ENCODE peak calls at places on chromosomes 5 and 9, in six cellular contexts. P is NCI-H1092 treated with DMSO at 0.1 percent for 48 hours; L is GM23248; R is CD8-positive, alpha-beta T cell; N is non-pigmented ciliary epithelial cell; F is AG08396. D is an unnamed sample.

GRCh38 chr5:5165541-5166002 is 25.4 kb downstream of the ADAMTS16 start:
- DNase-seq in P (no peak), L (peak), R (no peak), N (no peak), F (no peak), D (no peak)

GRCh38 chr9:91231619-91232018 is 130.1 kb downstream of the AUH start:
- DNase-seq in P (no peak), L (no peak), R (no peak), N (no peak), F (no peak), D (no peak)

GRCh38 chr5:157198277-157199058 is 17.8 kb downstream of the ITK start:
- DNase-seq in P (no peak), L (no peak), R (no peak), N (no peak), F (no peak), D (no peak)

GRCh38 chr5:37638897-37639296 is 200.9 kb downstream of the GDNF start:
- DNase-seq in P (no peak), L (peak), R (no peak), N (peak), F (no peak), D (no peak)

GRCh38 chr5:91206734-91207133 is 176.4 kb downstream of the ARRDC3 start:
- DNase-seq in P (no peak), L (peak), R (no peak), N (peak), F (no peak), D (no peak)

GRCh38 chr9:21964925-21965385 is 29.2 kb downstream of the CDKN2A start:
- DNase-seq in P (no peak), L (peak), R (peak), N (no peak), F (peak), D (no peak)

GRCh38 chr9:2622361-2623045 is 916 bp downstream of the VLDLR start:
- DNase-seq in P (peak), L (peak), R (no peak), N (no peak), F (peak), D (no peak)

GRCh38 chr9:95074632-95075269 is 242.8 kb downstream of the FANCC start:
- DNase-seq in P (no peak), L (no peak), R (no peak), N (no peak), F (no peak), D (no peak)

GRCh38 chr5:87403409-87403808 is 9.3 kb downstream of the CCNH start:
- DNase-seq in P (no peak), L (no peak), R (no peak), N (no peak), F (no peak), D (no peak)

GRCh38 chr9:114475412-114476136 is 29.7 kb downstream of the WHRN start:
- DNase-seq in P (no peak), L (no peak), R (no peak), N (no peak), F (no peak), D (no peak)

GRCh38 chr9:133677126-133678010 is 41.2 kb downstream of the DBH start:
- DNase-seq in P (no peak), L (no peak), R (peak), N (no peak), F (no peak), D (no peak)

GRCh38 chr5:2686725-2687124 is 64.8 kb downstream of the IRX2 start:
- DNase-seq in P (no peak), L (peak), R (no peak), N (no peak), F (no peak), D (no peak)

GRCh38 chr9:109797006-109797405 is 17.0 kb downstream of the PALM2AKAP2 start:
- DNase-seq in P (no peak), L (no peak), R (no peak), N (no peak), F (no peak), D (no peak)

GRCh38 chr9:33166263-33167083 is 663 bp downstream of the B4GALT1 start:
- DNase-seq in P (no peak), L (peak), R (no peak), N (no peak), F (peak), D (no peak)

GRCh38 chr5:52856564-52856963 is 68.8 kb downstream of the ITGA1 start:
- DNase-seq in P (no peak), L (peak), R (no peak), N (no peak), F (no peak), D (no peak)

GRCh38 chr5:176922817-176923216 is 23.7 kb upstream of the HK3 start:
- DNase-seq in P (no peak), L (no peak), R (no peak), N (no peak), F (no peak), D (no peak)

GRCh38 chr5:169299651-169300467 is 1.1 kb downstream of the SLIT3 start:
- DNase-seq in P (no peak), L (peak), R (no peak), N (no peak), F (peak), D (no peak)

GRCh38 chr5:95858023-95858461 is 35.5 kb upstream of the GLRX start:
- DNase-seq in P (no peak), L (peak), R (no peak), N (peak), F (peak), D (peak)

GRCh38 chr9:94611638-94612068 is 18.0 kb upstream of the FBP2 start:
- DNase-seq in P (no peak), L (no peak), R (no peak), N (no peak), F (no peak), D (no peak)

GRCh38 chr9:121309833-121310425 is 42.0 kb downstream of the GSN start:
- DNase-seq in P (no peak), L (no peak), R (no peak), N (no peak), F (no peak), D (no peak)

GRCh38 chr9:126692041-126692758 is 78.5 kb downstream of the LMX1B start:
- DNase-seq in P (no peak), L (no peak), R (no peak), N (no peak), F (no peak), D (no peak)

GRCh38 chr9:21516796-21517195 is 34.7 kb upstream of the IFNE start:
- DNase-seq in P (no peak), L (peak), R (no peak), N (no peak), F (no peak), D (no peak)

GRCh38 chr5:142202282-142202681 is 93.7 kb downstream of the NDFIP1 start:
- DNase-seq in P (no peak), L (peak), R (no peak), N (peak), F (peak), D (no peak)

GRCh38 chr9:91433180-91433579 is 9.5 kb upstream of the NFIL3 start:
- DNase-seq in P (no peak), L (peak), R (no peak), N (peak), F (peak), D (peak)

GRCh38 chr9:93681316-93682154 is 105.2 kb downstream of the PHF2 start:
- DNase-seq in P (no peak), L (no peak), R (no peak), N (no peak), F (peak), D (no peak)

GRCh38 chr9:78994476-78994875 is 577.3 kb upstream of the TLE4 start:
- DNase-seq in P (no peak), L (no peak), R (no peak), N (no peak), F (no peak), D (no peak)

GRCh38 chr9:137042751-137043727 is 2.9 kb downstream of the NPDC1 start:
- DNase-seq in P (no peak), L (no peak), R (no peak), N (no peak), F (no peak), D (no peak)

GRCh38 chr9:122402403-122403268 is 31.8 kb downstream of the PTGS1 start:
- DNase-seq in P (no peak), L (peak), R (no peak), N (peak), F (peak), D (peak)